ENCODE peak calls at places on chromosomes 12 and 14, in eight cellular contexts. One of them, this sample, is unnamed.

GRCh38 chr12:48828293-48828692 is 10.0 kb downstream of the CACNB3 start:
- DNase-seq in effector CD4-positive, alpha-beta T cell: no peak
- DNase-seq in GDM1: no peak
- DNase-seq in T-helper 9 cell: no peak
- DNase-seq in CMK: no peak
- DNase-seq in foreskin keratinocyte: no peak
- DNase-seq in upper lobe of right lung: no peak
- DNase-seq in NCI-H1105: no peak
- DNase-seq in this sample: no peak

GRCh38 chr12:132632521-132633228 is 14.1 kb downstream of the P2RX2 start:
- DNase-seq in upper lobe of right lung: no peak
- DNase-seq in NCI-H1105: no peak
- DNase-seq in T-helper 9 cell: no peak
- DNase-seq in CMK: no peak
- DNase-seq in foreskin keratinocyte: no peak
- DNase-seq in GDM1: no peak
- DNase-seq in effector CD4-positive, alpha-beta T cell: no peak
- DNase-seq in this sample: no peak

GRCh38 chr12:90829044-90829443 is 125.9 kb downstream of the CCER1 start:
- DNase-seq in T-helper 9 cell: no peak
- DNase-seq in effector CD4-positive, alpha-beta T cell: no peak
- DNase-seq in foreskin keratinocyte: no peak
- DNase-seq in CMK: no peak
- DNase-seq in upper lobe of right lung: no peak
- DNase-seq in NCI-H1105: no peak
- DNase-seq in GDM1: no peak
- DNase-seq in this sample: no peak

GRCh38 chr12:27493260-27493935 is 30.6 kb upstream of the PPFIBP1 start:
- DNase-seq in effector CD4-positive, alpha-beta T cell: no peak
- DNase-seq in T-helper 9 cell: no peak
- DNase-seq in upper lobe of right lung: no peak
- DNase-seq in CMK: no peak
- DNase-seq in foreskin keratinocyte: peak; percentile 72
- DNase-seq in GDM1: no peak
- DNase-seq in NCI-H1105: no peak
- DNase-seq in this sample: no peak

GRCh38 chr12:82805812-82806497 is 119.2 kb downstream of the TMTC2 start:
- DNase-seq in GDM1: no peak
- DNase-seq in upper lobe of right lung: no peak
- DNase-seq in NCI-H1105: no peak
- DNase-seq in effector CD4-positive, alpha-beta T cell: no peak
- DNase-seq in CMK: no peak
- DNase-seq in foreskin keratinocyte: peak; percentile 74
- DNase-seq in T-helper 9 cell: no peak
- DNase-seq in this sample: no peak

GRCh38 chr12:106195638-106196037 is 52.2 kb downstream of the CKAP4 start:
- DNase-seq in T-helper 9 cell: no peak
- DNase-seq in NCI-H1105: no peak
- DNase-seq in GDM1: no peak
- DNase-seq in foreskin keratinocyte: no peak
- DNase-seq in upper lobe of right lung: no peak
- DNase-seq in effector CD4-positive, alpha-beta T cell: no peak
- DNase-seq in CMK: no peak
- DNase-seq in this sample: no peak

GRCh38 chr12:95624544-95624943 is 73.3 kb upstream of the USP44 start:
- DNase-seq in effector CD4-positive, alpha-beta T cell: no peak
- DNase-seq in foreskin keratinocyte: no peak
- DNase-seq in upper lobe of right lung: no peak
- DNase-seq in CMK: no peak
- DNase-seq in GDM1: no peak
- DNase-seq in NCI-H1105: no peak
- DNase-seq in T-helper 9 cell: no peak
- DNase-seq in this sample: peak; percentile 71

GRCh38 chr12:115155665-115156645 is 472.0 kb upstream of the TBX3 start:
- DNase-seq in upper lobe of right lung: no peak
- DNase-seq in T-helper 9 cell: no peak
- DNase-seq in foreskin keratinocyte: peak; percentile 100
- DNase-seq in GDM1: no peak
- DNase-seq in CMK: no peak
- DNase-seq in effector CD4-positive, alpha-beta T cell: no peak
- DNase-seq in NCI-H1105: no peak
- DNase-seq in this sample: no peak

GRCh38 chr12:71878208-71878607 is 38.6 kb downstream of the TBC1D15 start:
- DNase-seq in foreskin keratinocyte: no peak
- DNase-seq in T-helper 9 cell: no peak
- DNase-seq in GDM1: no peak
- DNase-seq in NCI-H1105: no peak
- DNase-seq in effector CD4-positive, alpha-beta T cell: no peak
- DNase-seq in CMK: no peak
- DNase-seq in upper lobe of right lung: no peak
- DNase-seq in this sample: no peak

GRCh38 chr12:58067610-58068387 is 126.4 kb downstream of the ATP23 start:
- DNase-seq in effector CD4-positive, alpha-beta T cell: no peak
- DNase-seq in GDM1: no peak
- DNase-seq in foreskin keratinocyte: peak; percentile 99
- DNase-seq in CMK: no peak
- DNase-seq in upper lobe of right lung: no peak
- DNase-seq in T-helper 9 cell: no peak
- DNase-seq in NCI-H1105: no peak
- DNase-seq in this sample: no peak

GRCh38 chr14:91482278-91483023 is 27.7 kb downstream of the PPP4R3A start:
- DNase-seq in upper lobe of right lung: no peak
- DNase-seq in NCI-H1105: no peak
- DNase-seq in effector CD4-positive, alpha-beta T cell: no peak
- DNase-seq in foreskin keratinocyte: no peak
- DNase-seq in T-helper 9 cell: no peak
- DNase-seq in GDM1: no peak
- DNase-seq in CMK: no peak
- DNase-seq in this sample: no peak

GRCh38 chr14:99479903-99480855 is 480 bp downstream of the SETD3 start:
- DNase-seq in upper lobe of right lung: peak; percentile 91
- DNase-seq in foreskin keratinocyte: peak; percentile 39
- DNase-seq in effector CD4-positive, alpha-beta T cell: peak; percentile 19
- DNase-seq in NCI-H1105: peak; percentile 13
- DNase-seq in T-helper 9 cell: peak; percentile 23
- DNase-seq in GDM1: peak; percentile 63
- DNase-seq in CMK: peak; percentile 8
- DNase-seq in this sample: peak; percentile 48

GRCh38 chr12:47709277-47710048 is 3.6 kb upstream of the RPAP3 start:
- DNase-seq in GDM1: no peak
- DNase-seq in effector CD4-positive, alpha-beta T cell: no peak
- DNase-seq in upper lobe of right lung: no peak
- DNase-seq in foreskin keratinocyte: no peak
- DNase-seq in T-helper 9 cell: no peak
- DNase-seq in NCI-H1105: no peak
- DNase-seq in CMK: no peak
- DNase-seq in this sample: no peak

This sample was measured in neuronal stem cell.